ENCODE peak calls at places on chromosomes 5 and 9, in six cellular contexts. H is colonic mucosa, U is fibroblast of pulmonary artery, T is thoracic aorta, N is esophagus muscularis mucosa, V is neural progenitor cell. C is an unnamed sample.

GRCh38 chr5:95238560-95239325 is 46.2 kb downstream of the MCTP1 start:
- DNase-seq in N (no peak), T (no peak), V (no peak), H (no peak), U (peak), C (no peak)

GRCh38 chr5:133947431-133947841 is 21.0 kb downstream of the C5orf15 start:
- DNase-seq in T (no peak), U (no peak), H (no peak), V (no peak), N (no peak), C (no peak)

GRCh38 chr9:126700903-126701819 is 87.4 kb downstream of the LMX1B start:
- DNase-seq in T (no peak), N (no peak), V (peak), U (no peak), H (no peak), C (no peak)

GRCh38 chr9:81078555-81078954 is 610.8 kb downstream of the TLE1 start:
- DNase-seq in U (no peak), T (no peak), H (no peak), N (no peak), V (no peak), C (no peak)

GRCh38 chr5:20514145-20514544 is 526.1 kb upstream of the CDH18 start:
- DNase-seq in N (no peak), T (no peak), H (no peak), V (no peak), U (no peak), C (no peak)

GRCh38 chr5:41637869-41638268 is 127.5 kb upstream of the PLCXD3 start:
- DNase-seq in N (no peak), V (no peak), T (no peak), H (no peak), U (no peak), C (no peak)

GRCh38 chr5:154985126-154985525 is 28.4 kb upstream of the KIF4B start:
- DNase-seq in N (no peak), V (no peak), U (no peak), H (no peak), T (no peak), C (no peak)

GRCh38 chr5:130555429-130555828 is 609.6 kb downstream of the HINT1 start:
- DNase-seq in N (no peak), T (no peak), V (no peak), U (no peak), H (no peak), C (no peak)

GRCh38 chr9:104329245-104329644 is 174.8 kb upstream of the OR13F1 start:
- DNase-seq in U (no peak), N (no peak), T (no peak), H (no peak), V (no peak), C (no peak)

GRCh38 chr9:79565245-79565644 is 6.5 kb upstream of the TLE4 start:
- DNase-seq in U (no peak), T (no peak), H (no peak), V (no peak), N (peak), C (no peak)

GRCh38 chr9:35948451-35948850 is 9.5 kb downstream of the OR2S2 start:
- DNase-seq in U (peak), T (no peak), H (no peak), V (no peak), N (no peak), C (no peak)

GRCh38 chr5:71922584-71923106 is 184.6 kb upstream of the MAP1B start:
- DNase-seq in H (no peak), U (peak), N (peak), T (no peak), V (no peak), C (no peak)

GRCh38 chr9:116661037-116661954 is 25.8 kb upstream of the TRIM32 start:
- DNase-seq in U (peak), T (no peak), N (no peak), H (no peak), V (peak), C (no peak)

GRCh38 chr5:81855576-81855975 is 104.7 kb upstream of the SSBP2 start:
- DNase-seq in N (no peak), V (no peak), U (no peak), T (no peak), H (no peak), C (no peak)

GRCh38 chr9:36025751-36026150 is 11.0 kb upstream of the RECK start:
- DNase-seq in T (no peak), H (no peak), N (no peak), V (no peak), U (no peak), C (no peak)

GRCh38 chr5:66596791-66597757 is 881 bp downstream of the MAST4 start:
- DNase-seq in U (peak), N (no peak), V (peak), H (peak), T (no peak), C (peak)

GRCh38 chr5:30605693-30606268 is 587.7 kb upstream of the CDH6 start:
- DNase-seq in V (no peak), T (no peak), N (no peak), H (no peak), U (no peak), C (no peak)

GRCh38 chr5:133607451-133607850 is 4.9 kb downstream of the FSTL4 start:
- DNase-seq in V (no peak), T (no peak), H (no peak), U (no peak), N (peak), C (no peak)

GRCh38 chr5:27706832-27707231 is 668.4 kb upstream of the CDH9 start:
- DNase-seq in H (no peak), N (no peak), U (peak), V (no peak), T (no peak), C (no peak)

GRCh38 chr9:86734762-86735161 is 212.5 kb downstream of the GAS1 start:
- DNase-seq in V (no peak), H (no peak), U (peak), N (no peak), T (no peak), C (no peak)

GRCh38 chr9:111605041-111605559 is 5.7 kb upstream of the PTGR1 start:
- DNase-seq in H (no peak), N (no peak), U (no peak), V (no peak), T (no peak), C (no peak)

GRCh38 chr5:122222580-122222979 is 89.5 kb upstream of the SNCAIP start:
- DNase-seq in U (no peak), V (no peak), N (no peak), T (no peak), H (no peak), C (no peak)

GRCh38 chr5:148556835-148557234 is 97.5 kb downstream of the HTR4 start:
- DNase-seq in N (no peak), U (no peak), H (no peak), V (no peak), T (no peak), C (no peak)

GRCh38 chr5:179549973-179550510 is 312 bp upstream of the RUFY1 start:
- DNase-seq in H (no peak), U (no peak), T (no peak), V (no peak), N (no peak), C (no peak)

GRCh38 chr9:76465442-76466298 is 6.7 kb downstream of the GCNT1 start:
- DNase-seq in T (no peak), H (no peak), N (no peak), V (no peak), U (no peak), C (no peak)

GRCh38 chr9:84711936-84712335 is 42.4 kb downstream of the NTRK2 start:
- DNase-seq in U (peak), V (no peak), T (no peak), N (no peak), H (no peak), C (no peak)

GRCh38 chr5:173883347-173883924 is 4.7 kb upstream of the CPEB4 start:
- DNase-seq in T (no peak), U (no peak), V (no peak), N (no peak), H (no peak), C (no peak)

GRCh38 chr9:126869368-126869767 is 8.9 kb downstream of the ZBTB34 start:
- DNase-seq in T (no peak), H (no peak), U (no peak), V (no peak), N (no peak), C (no peak)

GRCh38 chr9:135810806-135811575 is 96.4 kb downstream of the CAMSAP1 start:
- DNase-seq in V (no peak), N (no peak), T (no peak), U (no peak), H (no peak), C (peak)

GRCh38 chr5:171825046-171825445 is 39.4 kb downstream of the SMIM23 start:
- DNase-seq in V (no peak), N (no peak), T (no peak), H (no peak), U (no peak), C (no peak)

GRCh38 chr9:376115-376514 is 161.4 kb downstream of the DOCK8 start:
- DNase-seq in V (no peak), U (no peak), H (no peak), N (no peak), T (no peak), C (no peak)

GRCh38 chr9:111728617-111729366 is 65.9 kb downstream of the SHOC1 start:
- DNase-seq in H (no peak), V (no peak), N (no peak), U (peak), T (no peak), C (no peak)

GRCh38 chr5:141605523-141606277 is 13.1 kb downstream of the DIAPH1 start:
- DNase-seq in H (peak), U (peak), T (peak), V (no peak), N (no peak), C (no peak)

GRCh38 chr9:131422241-131422792 is 28.4 kb downstream of the PRRC2B start:
- DNase-seq in T (no peak), N (no peak), V (no peak), H (no peak), U (no peak), C (no peak)
- TF ChIP-seq CTCF in T (no peak), N (peak), V (no peak), H (no peak), U (no peak), C (no peak)

GRCh38 chr9:137138701-137139467 is at the start of gene GRIN1:
- DNase-seq in N (no peak), V (peak), U (peak), H (no peak), T (no peak), C (no peak)
- H3K4me3 ChIP-seq in N (peak), V (no peak), U (no peak), H (no peak), T (no peak), C (peak)

GRCh38 chr5:114361724-114362196 is at the start of gene KCNN2:
- DNase-seq in N (no peak), U (peak), T (no peak), H (peak), V (peak), C (peak)

GRCh38 chr5:114362977-114363721 is 1.3 kb downstream of the KCNN2 start:
- DNase-seq in U (no peak), N (no peak), V (peak), T (no peak), H (no peak), C (no peak)

GRCh38 chr5:114362197-114362976 is 517 bp downstream of the KCNN2 start:
- DNase-seq in N (no peak), V (peak), H (no peak), U (no peak), T (no peak), C (no peak)

GRCh38 chr5:114360816-114361723 is 800 bp upstream of the KCNN2 start:
- DNase-seq in H (peak), V (peak), T (no peak), U (no peak), N (no peak), C (no peak)

DNA sequence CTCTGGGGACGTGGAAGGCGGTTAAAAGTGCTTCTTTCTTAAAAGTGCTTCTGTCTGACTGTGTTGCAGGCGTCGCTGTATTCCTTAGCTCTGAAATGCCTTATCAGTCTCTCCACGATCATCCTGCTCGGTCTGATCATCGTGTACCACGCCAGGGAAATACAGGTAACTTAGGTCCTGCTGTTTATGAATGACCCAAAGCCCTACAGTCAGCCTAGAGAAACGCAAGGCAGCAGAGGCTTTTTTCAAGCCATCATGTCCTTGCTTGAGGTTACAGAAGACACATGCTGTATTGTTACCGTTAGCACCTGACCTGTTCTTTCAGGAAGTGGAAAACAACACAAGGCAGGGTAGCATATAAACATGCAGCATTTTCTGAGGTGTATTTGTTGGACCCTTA is 2.0 kb downstream of the KCNN2 start:
- DNase-seq in T (no peak), H (no peak), N (no peak), U (no peak), V (peak), C (no peak)
- TF ChIP-seq CTCF in T (no peak), H (no peak), N (no peak), U (no peak), V (no peak), C (no peak)

GRCh38 chr5:4928409-4928808 is 211.7 kb upstream of the ADAMTS16 start:
- DNase-seq in H (no peak), U (no peak), N (peak), V (no peak), T (no peak), C (no peak)
- H3K4me3 ChIP-seq in H (no peak), U (no peak), N (no peak), V (no peak), T (no peak), C (no peak)

GRCh38 chr9:130480673-130481072 is 35.9 kb downstream of the ASS1 start:
- DNase-seq in H (no peak), U (no peak), T (no peak), V (peak), N (no peak), C (no peak)
- TF ChIP-seq CTCF in H (no peak), U (no peak), T (no peak), V (peak), N (no peak), C (no peak)

GRCh38 chr9:91182429-91182828 is 179.3 kb downstream of the AUH start:
- DNase-seq in T (no peak), U (peak), H (no peak), V (no peak), N (peak), C (peak)
- H3K4me3 ChIP-seq in T (no peak), U (no peak), H (no peak), V (no peak), N (no peak), C (no peak)

GRCh38 chr9:108282872-108283271 is 572.9 kb downstream of the ACTL7B start:
- DNase-seq in H (no peak), U (peak), T (no peak), N (no peak), V (no peak), C (no peak)
- TF ChIP-seq CTCF in H (peak), U (peak), T (peak), N (peak), V (peak), C (no peak)

DNA sequence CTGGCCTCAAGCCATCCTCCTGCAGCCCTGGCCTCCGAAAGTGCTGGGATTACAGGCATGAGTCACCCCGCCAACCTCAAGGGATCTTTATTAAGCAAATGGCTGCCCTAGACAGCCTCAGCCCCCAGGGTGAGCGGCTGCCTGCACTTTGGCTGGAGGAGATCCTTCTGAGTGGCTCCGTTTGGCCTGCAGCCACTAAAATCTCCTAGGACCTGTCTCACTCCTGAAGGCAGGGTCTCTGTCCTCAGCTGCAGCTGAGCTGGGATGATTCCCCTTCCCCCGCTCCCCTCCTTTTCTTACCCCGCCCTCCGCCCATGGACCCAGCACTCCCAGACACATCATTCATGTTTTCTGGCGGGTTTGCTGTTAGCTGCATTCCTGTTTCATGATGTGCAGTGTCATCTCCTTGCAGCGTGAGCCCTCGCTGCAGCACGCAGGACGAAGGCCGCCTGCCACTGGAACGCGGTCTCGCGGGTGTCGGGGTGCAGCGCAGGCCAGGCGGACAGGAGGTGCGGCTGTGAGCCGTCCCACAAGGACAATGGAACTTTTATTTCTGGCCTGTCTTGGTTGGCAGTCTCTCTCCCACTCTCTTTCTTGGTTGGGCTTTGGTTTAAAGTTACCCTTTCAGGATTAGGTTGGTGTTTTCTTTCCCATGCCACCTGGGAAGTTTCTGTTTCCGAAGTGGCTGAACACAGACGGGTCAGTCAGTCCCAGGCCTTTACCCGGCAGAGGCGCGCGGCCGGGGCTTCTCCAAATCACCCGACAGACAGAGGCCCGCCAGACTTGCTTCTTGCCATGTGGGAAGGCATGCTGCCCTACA is 137.1 kb downstream of the FOXD1 start:
- DNase-seq in H (no peak), T (peak), V (peak), U (peak), N (no peak), C (no peak)
- H3K4me3 ChIP-seq in H (no peak), T (peak), V (peak), U (no peak), N (peak), C (peak)

DNA sequence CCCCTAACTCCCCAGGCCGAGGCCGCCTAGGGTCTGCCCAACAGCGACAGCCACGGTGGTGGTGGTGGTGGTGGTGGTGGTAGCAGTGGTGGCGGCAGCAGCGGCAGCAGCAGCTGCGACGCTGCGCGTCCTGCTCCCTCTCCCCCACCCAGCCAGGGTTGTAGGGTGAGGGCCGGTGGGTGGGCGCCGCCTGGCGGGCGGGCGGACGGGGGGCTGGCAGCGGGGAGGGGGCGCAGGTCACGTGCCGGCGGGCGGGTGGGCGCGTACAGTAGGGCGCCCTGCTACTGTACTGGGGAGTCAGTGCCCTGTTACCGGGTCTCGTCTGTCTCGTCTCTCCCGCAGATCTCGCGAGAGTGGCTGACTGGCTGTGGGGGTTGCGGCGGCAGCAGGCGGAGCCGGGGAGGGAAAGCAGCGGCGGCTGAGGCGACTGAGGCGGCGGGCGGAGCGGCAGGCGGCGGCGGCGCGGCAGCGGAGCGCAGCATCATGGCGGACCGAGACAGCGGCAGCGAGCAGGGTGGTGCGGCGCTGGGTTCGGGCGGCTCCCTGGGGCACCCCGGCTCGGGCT is at the start of gene PURA:
- DNase-seq in U (peak), T (peak), N (peak), H (peak), V (peak), C (peak)
- TF ChIP-seq CTCF in U (no peak), T (no peak), N (peak), H (no peak), V (peak), C (no peak)

GRCh38 chr9:109868222-109868621 is 88.2 kb downstream of the PALM2AKAP2 start:
- DNase-seq in N (no peak), U (peak), T (no peak), V (peak), H (no peak), C (no peak)

GRCh38 chr9:109863961-109864360 is 84.0 kb downstream of the PALM2AKAP2 start:
- DNase-seq in U (no peak), V (no peak), H (no peak), T (no peak), N (no peak), C (no peak)

GRCh38 chr9:109868722-109869121 is 88.7 kb downstream of the PALM2AKAP2 start:
- DNase-seq in H (no peak), T (no peak), V (no peak), U (no peak), N (no peak), C (no peak)

GRCh38 chr9:109862452-109862851 is 82.5 kb downstream of the PALM2AKAP2 start:
- DNase-seq in U (no peak), N (no peak), V (no peak), T (no peak), H (no peak), C (no peak)

DNA sequence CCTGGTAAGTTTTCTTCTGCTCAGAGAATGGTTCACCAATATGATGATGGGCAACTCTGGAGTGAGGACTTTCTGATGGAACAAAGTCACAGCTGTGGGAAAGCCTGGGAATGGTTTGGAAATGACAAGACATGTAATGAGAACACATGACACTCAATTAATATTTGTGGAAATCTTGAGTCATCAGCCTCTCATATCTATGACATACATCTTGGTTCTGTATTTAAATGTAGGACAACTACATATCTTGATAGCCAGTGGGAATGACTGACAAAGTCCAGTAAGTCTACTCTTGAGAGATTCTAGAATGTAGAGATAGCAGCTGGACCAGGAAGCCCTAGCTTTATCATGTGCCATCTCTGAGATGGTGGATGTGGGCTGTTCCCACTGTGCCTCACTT is 85.5 kb downstream of the PALM2AKAP2 start:
- DNase-seq in U (no peak), N (no peak), H (no peak), V (no peak), T (no peak), C (no peak)
- H3K4me3 ChIP-seq in U (no peak), N (no peak), H (no peak), V (no peak), T (no peak), C (no peak)

C was measured in suprapubic skin.